ENCODE peak calls at places on chromosomes 3 and 15, in ten cellular contexts. One of them, this sample, is unnamed.

GRCh38 chr3:139110072-139110830 is 65.6 kb upstream of the PRR23C start:
- DNase-seq in Kasumi-1: no peak
- DNase-seq in stimulated activated CD8-positive, alpha-beta memory T cell treated with anti-CD3 and anti-CD28 coated beads, Interleukin-4, amount 100 ng/mL, for 4 hours: no peak
- DNase-seq in AG04449: no peak
- DNase-seq in heart right ventricle: peak
- DNase-seq in DMS 273 treated with DMSO at 0.1 percent for 48 hours: no peak
- DNase-seq in GM13976: no peak
- DNase-seq in mucosa of descending colon: peak
- DNase-seq in T1000: no peak
- DNase-seq in NCI-H1694: peak
- DNase-seq in this sample: no peak

GRCh38 chr15:58115692-58116091 is 22.5 kb upstream of the AQP9 start:
- DNase-seq in stimulated activated CD8-positive, alpha-beta memory T cell treated with anti-CD3 and anti-CD28 coated beads, Interleukin-4, amount 100 ng/mL, for 4 hours: no peak
- DNase-seq in DMS 273 treated with DMSO at 0.1 percent for 48 hours: no peak
- DNase-seq in heart right ventricle: no peak
- DNase-seq in NCI-H1694: no peak
- DNase-seq in mucosa of descending colon: no peak
- DNase-seq in T1000: no peak
- DNase-seq in AG04449: no peak
- DNase-seq in GM13976: no peak
- DNase-seq in Kasumi-1: no peak
- DNase-seq in this sample: no peak

GRCh38 chr3:148816971-148817519 is 10.6 kb upstream of the CPB1 start:
- DNase-seq in DMS 273 treated with DMSO at 0.1 percent for 48 hours: no peak
- DNase-seq in GM13976: no peak
- DNase-seq in AG04449: no peak
- DNase-seq in stimulated activated CD8-positive, alpha-beta memory T cell treated with anti-CD3 and anti-CD28 coated beads, Interleukin-4, amount 100 ng/mL, for 4 hours: no peak
- DNase-seq in T1000: no peak
- DNase-seq in heart right ventricle: no peak
- DNase-seq in NCI-H1694: no peak
- DNase-seq in mucosa of descending colon: no peak
- DNase-seq in Kasumi-1: no peak
- DNase-seq in this sample: no peak

GRCh38 chr3:52439426-52440248 is 5.3 kb downstream of the SEMA3G start:
- DNase-seq in NCI-H1694: no peak
- DNase-seq in stimulated activated CD8-positive, alpha-beta memory T cell treated with anti-CD3 and anti-CD28 coated beads, Interleukin-4, amount 100 ng/mL, for 4 hours: no peak
- DNase-seq in heart right ventricle: no peak
- DNase-seq in Kasumi-1: no peak
- DNase-seq in mucosa of descending colon: no peak
- DNase-seq in GM13976: no peak
- DNase-seq in DMS 273 treated with DMSO at 0.1 percent for 48 hours: no peak
- DNase-seq in T1000: no peak
- DNase-seq in AG04449: no peak
- DNase-seq in this sample: no peak

GRCh38 chr3:118089563-118089962 is 945.1 kb downstream of the IGSF11 start:
- DNase-seq in DMS 273 treated with DMSO at 0.1 percent for 48 hours: no peak
- DNase-seq in T1000: no peak
- DNase-seq in stimulated activated CD8-positive, alpha-beta memory T cell treated with anti-CD3 and anti-CD28 coated beads, Interleukin-4, amount 100 ng/mL, for 4 hours: no peak
- DNase-seq in GM13976: no peak
- DNase-seq in AG04449: peak
- DNase-seq in mucosa of descending colon: no peak
- DNase-seq in Kasumi-1: no peak
- DNase-seq in NCI-H1694: no peak
- DNase-seq in heart right ventricle: no peak
- DNase-seq in this sample: no peak

GRCh38 chr15:40925863-40926658 is 3.1 kb upstream of the DLL4 start:
- DNase-seq in NCI-H1694: no peak
- DNase-seq in T1000: no peak
- DNase-seq in mucosa of descending colon: peak
- DNase-seq in AG04449: no peak
- DNase-seq in Kasumi-1: peak
- DNase-seq in DMS 273 treated with DMSO at 0.1 percent for 48 hours: no peak
- DNase-seq in stimulated activated CD8-positive, alpha-beta memory T cell treated with anti-CD3 and anti-CD28 coated beads, Interleukin-4, amount 100 ng/mL, for 4 hours: no peak
- DNase-seq in GM13976: no peak
- DNase-seq in heart right ventricle: no peak
- DNase-seq in this sample: no peak

GRCh38 chr3:170128977-170129431 is 52.5 kb downstream of the PHC3 start:
- DNase-seq in DMS 273 treated with DMSO at 0.1 percent for 48 hours: no peak
- DNase-seq in GM13976: peak
- DNase-seq in mucosa of descending colon: no peak
- DNase-seq in stimulated activated CD8-positive, alpha-beta memory T cell treated with anti-CD3 and anti-CD28 coated beads, Interleukin-4, amount 100 ng/mL, for 4 hours: no peak
- DNase-seq in NCI-H1694: no peak
- DNase-seq in T1000: no peak
- DNase-seq in AG04449: no peak
- DNase-seq in Kasumi-1: no peak
- DNase-seq in heart right ventricle: no peak
- DNase-seq in this sample: no peak

GRCh38 chr15:68666120-68666811 is 87.5 kb downstream of the CORO2B start:
- DNase-seq in stimulated activated CD8-positive, alpha-beta memory T cell treated with anti-CD3 and anti-CD28 coated beads, Interleukin-4, amount 100 ng/mL, for 4 hours: no peak
- DNase-seq in mucosa of descending colon: no peak
- DNase-seq in GM13976: no peak
- DNase-seq in AG04449: no peak
- DNase-seq in DMS 273 treated with DMSO at 0.1 percent for 48 hours: peak
- DNase-seq in T1000: no peak
- DNase-seq in NCI-H1694: no peak
- DNase-seq in heart right ventricle: no peak
- DNase-seq in Kasumi-1: peak
- DNase-seq in this sample: no peak

GRCh38 chr3:126537116-126537729 is 13.3 kb downstream of the CHST13 start:
- DNase-seq in NCI-H1694: no peak
- DNase-seq in GM13976: no peak
- DNase-seq in stimulated activated CD8-positive, alpha-beta memory T cell treated with anti-CD3 and anti-CD28 coated beads, Interleukin-4, amount 100 ng/mL, for 4 hours: no peak
- DNase-seq in mucosa of descending colon: no peak
- DNase-seq in T1000: no peak
- DNase-seq in heart right ventricle: no peak
- DNase-seq in DMS 273 treated with DMSO at 0.1 percent for 48 hours: peak
- DNase-seq in AG04449: no peak
- DNase-seq in Kasumi-1: no peak
- DNase-seq in this sample: no peak

GRCh38 chr3:64773150-64773549 is 85.3 kb upstream of the ADAMTS9 start:
- DNase-seq in Kasumi-1: peak
- DNase-seq in DMS 273 treated with DMSO at 0.1 percent for 48 hours: no peak
- DNase-seq in T1000: no peak
- DNase-seq in GM13976: no peak
- DNase-seq in mucosa of descending colon: no peak
- DNase-seq in stimulated activated CD8-positive, alpha-beta memory T cell treated with anti-CD3 and anti-CD28 coated beads, Interleukin-4, amount 100 ng/mL, for 4 hours: no peak
- DNase-seq in NCI-H1694: no peak
- DNase-seq in heart right ventricle: no peak
- DNase-seq in AG04449: no peak
- DNase-seq in this sample: no peak

GRCh38 chr3:15638193-15638890 is 36.8 kb downstream of the BTD start:
- DNase-seq in mucosa of descending colon: no peak
- DNase-seq in NCI-H1694: no peak
- DNase-seq in GM13976: no peak
- DNase-seq in DMS 273 treated with DMSO at 0.1 percent for 48 hours: no peak
- DNase-seq in AG04449: no peak
- DNase-seq in stimulated activated CD8-positive, alpha-beta memory T cell treated with anti-CD3 and anti-CD28 coated beads, Interleukin-4, amount 100 ng/mL, for 4 hours: no peak
- DNase-seq in Kasumi-1: no peak
- DNase-seq in T1000: no peak
- DNase-seq in heart right ventricle: no peak
- DNase-seq in this sample: no peak

GRCh38 chr3:18194431-18194830 is 230.7 kb downstream of the SATB1 start:
- DNase-seq in DMS 273 treated with DMSO at 0.1 percent for 48 hours: no peak
- DNase-seq in stimulated activated CD8-positive, alpha-beta memory T cell treated with anti-CD3 and anti-CD28 coated beads, Interleukin-4, amount 100 ng/mL, for 4 hours: no peak
- DNase-seq in heart right ventricle: no peak
- DNase-seq in NCI-H1694: no peak
- DNase-seq in GM13976: no peak
- DNase-seq in T1000: no peak
- DNase-seq in AG04449: no peak
- DNase-seq in Kasumi-1: peak
- DNase-seq in mucosa of descending colon: no peak
- DNase-seq in this sample: no peak

GRCh38 chr15:35986072-35986666 is 440.2 kb upstream of the DPH6 start:
- DNase-seq in GM13976: no peak
- DNase-seq in AG04449: no peak
- DNase-seq in heart right ventricle: peak
- DNase-seq in stimulated activated CD8-positive, alpha-beta memory T cell treated with anti-CD3 and anti-CD28 coated beads, Interleukin-4, amount 100 ng/mL, for 4 hours: no peak
- DNase-seq in mucosa of descending colon: no peak
- DNase-seq in NCI-H1694: no peak
- DNase-seq in Kasumi-1: no peak
- DNase-seq in DMS 273 treated with DMSO at 0.1 percent for 48 hours: no peak
- DNase-seq in T1000: no peak
- DNase-seq in this sample: no peak